ENCODE peak calls at places on chromosomes 1 and 21, in seven cellular contexts. R is pulmonary artery endothelial cell; S is hypothalamus; Z is GM12891; W is stimulated activated CD4-positive, alpha-beta T cell treated with anti-CD3 and anti-CD28 coated beads, Interleukin-2, amount 100 ng/mL, for 4 hours; P is right cardiac atrium; B is EL. C is an unnamed sample.

GRCh38 chr1:17629460-17629859 is 90.0 kb downstream of the ARHGEF10L start:
- DNase-seq in R (no peak), S (no peak), Z (no peak), W (no peak), P (no peak), B (no peak), C (no peak)

GRCh38 chr1:203628185-203628996 is 1.8 kb downstream of the ATP2B4 start:
- DNase-seq in R (no peak), S (no peak), Z (no peak), W (no peak), P (peak), B (peak), C (peak)

GRCh38 chr1:66704177-66704880 is 47.9 kb upstream of the DYNLT5 start:
- DNase-seq in R (no peak), S (no peak), Z (no peak), W (no peak), P (no peak), B (no peak), C (no peak)

GRCh38 chr21:14376854-14377253 is 6.1 kb downstream of the HSPA13 start:
- DNase-seq in R (no peak), S (no peak), Z (no peak), W (no peak), P (no peak), B (no peak), C (no peak)

GRCh38 chr1:100277866-100278265 is 11.8 kb downstream of the RTCA start:
- DNase-seq in R (no peak), S (no peak), Z (no peak), W (no peak), P (no peak), B (no peak), C (peak)

GRCh38 chr1:242556276-242556675 is 31.8 kb upstream of the PLD5 start:
- DNase-seq in R (no peak), S (no peak), Z (no peak), W (no peak), P (no peak), B (no peak), C (peak)

GRCh38 chr1:69645477-69645876 is 77.8 kb downstream of the LRRC7 start:
- DNase-seq in R (no peak), S (no peak), Z (no peak), W (no peak), P (no peak), B (no peak), C (no peak)

GRCh38 chr21:14569026-14569425 is 22.9 kb upstream of the SAMSN1 start:
- DNase-seq in R (no peak), S (no peak), Z (no peak), W (no peak), P (no peak), B (no peak), C (no peak)

GRCh38 chr1:73803380-73803779 is 394.6 kb downstream of the LRRIQ3 start:
- DNase-seq in R (no peak), S (no peak), Z (no peak), W (no peak), P (no peak), B (no peak), C (peak)

GRCh38 chr1:16122916-16123315 is 33.0 kb downstream of the EPHA2 start:
- DNase-seq in R (no peak), S (no peak), Z (peak), W (peak), P (peak), B (peak), C (peak)

GRCh38 chr1:178942285-178943218 is 71.7 kb upstream of the ANGPTL1 start:
- DNase-seq in R (no peak), S (no peak), Z (no peak), W (no peak), P (peak), B (peak), C (no peak)

GRCh38 chr1:180778782-180779398 is 133.8 kb upstream of the KIAA1614 start:
- DNase-seq in R (no peak), S (no peak), Z (no peak), W (no peak), P (no peak), B (no peak), C (peak)

GRCh38 chr1:11281518-11282331 is 8.7 kb downstream of the UBIAD1 start:
- DNase-seq in R (peak), S (no peak), Z (no peak), W (no peak), P (peak), B (peak), C (no peak)

GRCh38 chr1:157558119-157558518 is 5.8 kb upstream of the FCRL5 start:
- DNase-seq in R (no peak), S (no peak), Z (no peak), W (no peak), P (no peak), B (no peak), C (no peak)

C was measured in epithelial cell of esophagus.